ENCODE peak calls at places on chromosomes 3 and 15, in four cellular contexts. I is HCT116, R is K562, L is H1. V is an unnamed sample.
A peak's percentile ranks its signal among the peaks of the same experiment; 100 is the strongest.

GRCh38 chr3:72641684-72642083 is 206.6 kb downstream of the SHQ1 start:
- DNase-seq in L (no peak), I (no peak), R (no peak), V (no peak)

GRCh38 chr15:101372149-101372577 is 77.1 kb upstream of the SNRPA1 start:
- DNase-seq in R (no peak), I (no peak), L (no peak), V (no peak)

GRCh38 chr15:63414474-63415201 is 33.0 kb upstream of the CA12 start:
- DNase-seq in L (no peak), I (no peak), R (no peak), V (no peak)

GRCh38 chr3:128556384-128556783 is 63.4 kb upstream of the GATA2 start:
- DNase-seq in I (no peak), R (no peak), L (no peak), V (no peak)

GRCh38 chr15:92315595-92316211 is 78.0 kb upstream of the ST8SIA2 start:
- DNase-seq in I (no peak), R (no peak), L (no peak), V (no peak)

GRCh38 chr3:167837430-167837829 is 101.9 kb downstream of the SERPINI1 start:
- DNase-seq in I (no peak), R (no peak), L (no peak), V (no peak)

GRCh38 chr3:156321934-156322333 is 201.6 kb downstream of the KCNAB1 start:
- DNase-seq in L (no peak), R (no peak), I (no peak), V (no peak)

GRCh38 chr15:78761891-78762385 is 49.3 kb downstream of the ADAMTS7 start:
- DNase-seq in L (no peak), R (no peak), I (no peak), V (no peak)

GRCh38 chr15:40722934-40723333 is 28.0 kb downstream of the RAD51 start:
- DNase-seq in R (no peak), L (no peak), I (no peak), V (no peak)

GRCh38 chr3:111521881-111522280 is 20.1 kb upstream of the CD96 start:
- DNase-seq in L (no peak), R (no peak), I (no peak), V (no peak)

GRCh38 chr15:86650084-86650483 is 570.4 kb downstream of the AGBL1 start:
- DNase-seq in R (no peak), L (no peak), I (no peak), V (no peak)

GRCh38 chr15:29747837-29748417 is 74.3 kb downstream of the TJP1 start:
- DNase-seq in L (no peak), I (peak; percentile 8), R (no peak), V (no peak)

GRCh38 chr15:98760112-98760826 is 111.9 kb downstream of the IGF1R start:
- DNase-seq in R (no peak), L (no peak), I (no peak), V (no peak)

GRCh38 chr3:123833398-123833785 is 50.7 kb downstream of the MYLK start:
- DNase-seq in L (no peak), I (no peak), R (no peak), V (no peak)

GRCh38 chr3:129567176-129567705 is 24.3 kb downstream of the H1-8 start:
- DNase-seq in I (no peak), R (no peak), L (no peak), V (no peak)

GRCh38 chr15:47717036-47717611 is at the start of gene SEMA6D:
- DNase-seq in L (peak; percentile 31), R (peak; percentile 6), I (no peak), V (no peak)

GRCh38 chr3:111338059-111338698 is 203.8 kb upstream of the CD96 start:
- DNase-seq in I (peak; percentile 66), R (peak; percentile 3), L (peak; percentile 15), V (no peak)

DNA sequence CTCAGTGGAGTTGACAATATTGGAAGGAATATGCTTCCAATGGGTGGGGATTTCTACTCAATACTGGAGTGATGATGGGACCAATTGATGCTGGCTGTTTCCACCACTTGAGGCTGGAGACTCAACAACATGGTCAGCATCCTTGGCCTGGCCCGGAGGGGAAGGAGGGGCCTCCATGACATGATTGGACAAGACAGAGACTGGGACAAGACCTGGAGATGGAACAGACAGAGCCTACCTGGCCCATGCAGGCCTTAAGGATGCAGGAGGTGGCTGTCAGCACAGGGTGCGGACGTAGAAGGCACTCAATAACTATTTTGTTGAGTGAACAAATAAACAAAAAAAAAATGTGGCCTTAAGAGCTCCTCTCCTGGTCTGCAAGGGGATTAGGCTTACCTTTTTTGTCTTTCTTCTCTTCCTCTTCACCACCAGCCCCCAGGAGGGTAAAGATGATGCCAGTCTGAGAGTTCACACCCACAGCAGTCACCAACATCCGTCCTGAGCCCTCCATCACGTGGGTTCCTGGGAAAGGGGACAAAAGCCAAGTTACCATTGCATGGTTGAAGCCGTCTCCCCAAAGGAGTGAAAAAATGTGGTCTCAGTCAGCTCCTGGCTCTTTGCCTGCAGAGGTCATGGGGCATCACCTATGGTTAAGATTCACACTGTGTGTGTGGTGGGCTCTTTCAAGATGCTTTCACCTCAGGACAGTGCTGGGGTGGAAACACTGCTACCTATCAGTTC is 67.1 kb upstream of the SEC13 start:
- DNase-seq in L (no peak), R (no peak), I (no peak), V (no peak)
- TF ChIP-seq EGR1 in L (no peak), R (no peak), I (no peak), V (no peak)

GRCh38 chr3:170355738-170356595 is 1.5 kb upstream of the SKIL start:
- DNase-seq in I (no peak), L (no peak), R (peak; percentile 31), V (peak; percentile 66)
- TF ChIP-seq EGR1 in I (no peak), L (no peak), R (no peak), V (no peak)

GRCh38 chr15:76338555-76339301 is 2.2 kb downstream of the ISL2 start:
- DNase-seq in L (no peak), R (no peak), I (no peak), V (no peak)

GRCh38 chr15:76339302-76340197 is 3.0 kb downstream of the ISL2 start:
- DNase-seq in R (no peak), I (no peak), L (no peak), V (no peak)

GRCh38 chr15:76340802-76341365 is 4.3 kb downstream of the ISL2 start:
- DNase-seq in L (no peak), R (no peak), I (no peak), V (no peak)

GRCh38 chr15:76341366-76342045 is 4.9 kb downstream of the ISL2 start:
- DNase-seq in R (no peak), I (no peak), L (no peak), V (no peak)

DNA sequence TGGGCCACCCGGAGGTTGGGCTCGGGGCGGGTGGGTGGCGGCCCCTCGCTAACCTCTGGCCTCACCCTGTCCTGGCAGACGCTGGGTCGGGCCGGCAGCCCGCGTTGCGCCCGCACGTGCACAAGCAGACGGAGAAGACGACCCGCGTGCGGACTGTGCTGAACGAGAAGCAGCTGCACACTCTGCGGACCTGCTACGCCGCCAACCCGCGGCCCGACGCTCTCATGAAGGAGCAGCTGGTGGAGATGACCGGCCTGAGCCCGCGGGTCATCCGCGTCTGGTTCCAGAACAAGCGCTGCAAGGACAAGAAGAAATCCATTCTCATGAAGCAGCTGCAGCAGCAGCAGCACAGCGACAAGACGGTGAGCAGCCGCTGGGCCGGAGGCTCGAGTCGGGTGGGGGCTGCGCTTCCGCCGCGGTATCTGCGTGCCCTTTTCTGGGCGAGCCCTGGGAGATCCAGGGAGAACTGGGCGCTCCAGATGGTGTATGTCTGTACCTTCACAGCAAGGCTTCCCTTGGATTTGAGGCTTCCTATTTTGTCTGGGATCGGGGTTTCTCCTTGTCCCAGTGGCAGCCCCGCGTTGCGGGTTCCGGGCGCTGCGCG is 3.7 kb downstream of the ISL2 start:
- DNase-seq in L (no peak), R (no peak), I (no peak), V (no peak)
- TF ChIP-seq EGR1 in L (no peak), R (no peak), I (no peak), V (no peak)

DNA sequence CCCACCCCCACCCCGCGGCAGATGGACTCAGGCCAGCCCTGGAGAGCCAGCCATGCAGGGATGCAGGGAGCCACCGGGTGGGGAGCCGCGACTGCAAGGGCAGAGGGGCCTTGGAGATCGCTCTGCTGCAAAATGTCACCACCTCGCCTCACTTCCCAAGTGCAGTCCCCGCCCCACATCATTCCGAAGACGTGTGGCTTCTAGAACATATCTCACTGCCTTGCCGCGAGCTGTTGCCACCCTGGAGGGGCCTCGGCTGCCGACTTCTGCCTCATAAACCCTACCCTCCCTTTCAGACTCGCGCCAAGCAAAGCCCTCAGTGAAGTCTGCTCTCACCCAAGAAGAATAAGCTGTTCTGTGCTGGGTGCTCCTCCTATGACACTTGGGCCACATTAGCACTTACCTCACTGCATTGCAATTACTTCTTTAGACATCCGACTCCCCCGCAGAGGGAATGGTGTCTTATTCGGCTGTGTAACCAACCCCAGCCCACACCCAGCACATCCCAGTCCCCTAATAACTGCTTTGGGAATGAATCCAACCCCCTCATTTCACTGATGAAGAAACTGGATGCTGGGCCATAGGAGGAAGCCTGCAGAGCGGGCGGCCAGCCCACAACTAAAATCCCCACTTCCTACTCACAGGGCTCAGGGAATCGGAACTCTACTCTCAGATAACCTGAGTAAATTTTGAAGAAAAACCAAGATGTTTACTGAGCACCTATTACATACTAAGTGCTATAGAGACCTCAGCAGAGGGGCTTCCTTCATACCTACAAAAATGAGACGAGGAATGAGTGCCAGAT is 8.6 kb downstream of the TLE3 start:
- DNase-seq in L (no peak), R (no peak), I (no peak), V (no peak)
- TF ChIP-seq EGR1 in L (no peak), R (no peak), I (no peak), V (no peak)

GRCh38 chr3:16490062-16490641 is 23.3 kb downstream of the RFTN1 start:
- DNase-seq in R (no peak), I (no peak), L (no peak), V (no peak)
- TF ChIP-seq EGR1 in R (no peak), I (no peak), L (no peak), V (no peak)

GRCh38 chr3:196336319-196337145 is 1.7 kb downstream of the TM4SF19 start:
- DNase-seq in L (no peak), I (peak; percentile 72), R (peak; percentile 60), V (no peak)
- TF ChIP-seq EGR1 in L (no peak), I (no peak), R (no peak), V (no peak)

DNA sequence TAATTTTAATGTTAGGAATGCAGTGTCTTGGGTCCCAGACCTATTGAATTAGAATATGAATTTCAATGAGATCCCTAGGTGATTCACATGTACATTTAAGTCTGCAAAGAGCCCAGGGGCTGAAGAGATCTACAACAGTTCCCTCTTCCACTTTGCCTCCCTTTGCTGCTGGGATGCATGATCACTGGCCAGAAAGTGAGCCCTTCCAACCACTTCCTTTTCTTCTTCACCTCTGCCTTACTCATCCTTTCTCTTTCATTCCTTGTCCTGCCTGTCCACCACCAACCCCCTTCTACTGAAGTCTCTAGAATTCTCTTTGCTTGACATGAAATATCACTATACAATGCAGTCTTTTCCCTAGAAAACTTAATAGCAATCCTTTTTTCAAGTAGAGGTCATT is 222.4 kb upstream of the LRIG1 start:
- DNase-seq in L (no peak), R (no peak), I (no peak), V (no peak)
- TF ChIP-seq EGR1 in L (no peak), R (no peak), I (no peak), V (no peak)